ENCODE peak calls at places on chromosomes 13 and 19, in four cellular contexts. G is heart left ventricle, H is fibroblast of mammary gland, E is endodermal cell. X is an unnamed sample.

GRCh38 chr19:662207-662961 is 630 bp downstream of the RNF126 start:
- DNase-seq in G (peak), H (peak), E (peak), X (peak)

GRCh38 chr13:71408416-71408815 is 458.6 kb downstream of the DACH1 start:
- DNase-seq in G (no peak), H (no peak), E (no peak), X (no peak)

GRCh38 chr19:18153555-18154134 is 682 bp downstream of the PIK3R2 start:
- DNase-seq in G (peak), H (no peak), E (no peak), X (no peak)

GRCh38 chr13:62710766-62711165 is 1295.1 kb upstream of the PCDH20 start:
- DNase-seq in G (no peak), H (no peak), E (no peak), X (no peak)

GRCh38 chr19:55407625-55408319 is at the start of gene UBE2S:
- DNase-seq in G (peak), H (peak), E (peak), X (peak)

GRCh38 chr19:49875801-49876421 is 1.2 kb downstream of the AKT1S1 start:
- DNase-seq in G (peak), H (no peak), E (peak), X (no peak)

GRCh38 chr19:30682576-30683536 is 310.7 kb downstream of the ZNF536 start:
- DNase-seq in G (peak), H (peak), E (peak), X (peak)

GRCh38 chr13:42656136-42656535 is 82.2 kb downstream of the TNFSF11 start:
- DNase-seq in G (no peak), H (no peak), E (no peak), X (peak)

GRCh38 chr19:944171-944567 is 18.3 kb downstream of the ARID3A start:
- DNase-seq in G (no peak), H (no peak), E (no peak), X (peak)

GRCh38 chr19:54191671-54192453 is 754 bp downstream of the TSEN34 start:
- DNase-seq in G (no peak), H (no peak), E (no peak), X (peak)

GRCh38 chr13:113655358-113656014 is 2.5 kb downstream of the ATP4B start:
- DNase-seq in G (no peak), H (no peak), E (peak), X (no peak)

GRCh38 chr13:111388851-111389500 is 68.5 kb downstream of the TEX29 start:
- DNase-seq in G (peak), H (no peak), E (peak), X (no peak)

GRCh38 chr13:33206425-33206824 is 79.1 kb downstream of the STARD13 start:
- DNase-seq in G (no peak), H (peak), E (no peak), X (no peak)

GRCh38 chr19:34957830-34958751 is 5.9 kb downstream of the ZNF792 start:
- DNase-seq in G (no peak), H (no peak), E (no peak), X (no peak)

GRCh38 chr13:19864339-19865309 is 1.2 kb upstream of the ZMYM5 start:
- DNase-seq in G (peak), H (peak), E (peak), X (peak)
- H3K4me3 ChIP-seq in G (peak), H (peak), E (peak), X (peak)

GRCh38 chr13:102772042-102772425 is 1.6 kb downstream of the TEX30 start:
- DNase-seq in G (no peak), H (no peak), E (no peak), X (no peak)

GRCh38 chr13:102770435-102770834 is 3.2 kb downstream of the TEX30 start:
- DNase-seq in G (no peak), H (no peak), E (no peak), X (peak)

GRCh38 chr13:102768914-102769313 is 4.7 kb downstream of the TEX30 start:
- DNase-seq in G (no peak), H (peak), E (no peak), X (peak)

GRCh38 chr13:102771298-102772041 is 2.1 kb downstream of the TEX30 start:
- DNase-seq in G (no peak), H (no peak), E (no peak), X (no peak)

DNA sequence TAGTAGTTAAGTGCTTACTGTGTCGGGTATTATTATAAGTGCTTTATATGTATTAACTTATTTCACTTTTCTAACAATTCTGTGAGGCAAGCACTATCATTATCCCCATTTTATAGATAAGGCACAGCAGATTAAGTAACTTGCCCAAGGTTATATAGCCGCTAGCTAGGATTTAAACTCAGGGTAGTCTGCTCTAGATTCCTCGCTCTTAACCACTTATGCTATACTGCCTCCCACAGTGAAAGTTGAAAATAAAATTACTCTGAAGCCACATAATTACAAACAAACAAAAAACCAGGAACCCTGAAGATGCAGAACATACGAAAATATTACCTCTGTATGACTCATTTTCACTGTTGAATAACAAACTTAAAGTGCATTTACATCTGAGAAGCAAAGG is 3.9 kb downstream of the TEX30 start:
- DNase-seq in G (no peak), H (peak), E (no peak), X (peak)
- TF ChIP-seq CTCF in G (no peak), H (peak), E (no peak), X (peak)

GRCh38 chr13:102599451-102600012 is 2.7 kb downstream of the TPP2 start:
- DNase-seq in G (no peak), H (no peak), E (no peak), X (no peak)
- H3K4me3 ChIP-seq in G (no peak), H (no peak), E (peak), X (no peak)

DNA sequence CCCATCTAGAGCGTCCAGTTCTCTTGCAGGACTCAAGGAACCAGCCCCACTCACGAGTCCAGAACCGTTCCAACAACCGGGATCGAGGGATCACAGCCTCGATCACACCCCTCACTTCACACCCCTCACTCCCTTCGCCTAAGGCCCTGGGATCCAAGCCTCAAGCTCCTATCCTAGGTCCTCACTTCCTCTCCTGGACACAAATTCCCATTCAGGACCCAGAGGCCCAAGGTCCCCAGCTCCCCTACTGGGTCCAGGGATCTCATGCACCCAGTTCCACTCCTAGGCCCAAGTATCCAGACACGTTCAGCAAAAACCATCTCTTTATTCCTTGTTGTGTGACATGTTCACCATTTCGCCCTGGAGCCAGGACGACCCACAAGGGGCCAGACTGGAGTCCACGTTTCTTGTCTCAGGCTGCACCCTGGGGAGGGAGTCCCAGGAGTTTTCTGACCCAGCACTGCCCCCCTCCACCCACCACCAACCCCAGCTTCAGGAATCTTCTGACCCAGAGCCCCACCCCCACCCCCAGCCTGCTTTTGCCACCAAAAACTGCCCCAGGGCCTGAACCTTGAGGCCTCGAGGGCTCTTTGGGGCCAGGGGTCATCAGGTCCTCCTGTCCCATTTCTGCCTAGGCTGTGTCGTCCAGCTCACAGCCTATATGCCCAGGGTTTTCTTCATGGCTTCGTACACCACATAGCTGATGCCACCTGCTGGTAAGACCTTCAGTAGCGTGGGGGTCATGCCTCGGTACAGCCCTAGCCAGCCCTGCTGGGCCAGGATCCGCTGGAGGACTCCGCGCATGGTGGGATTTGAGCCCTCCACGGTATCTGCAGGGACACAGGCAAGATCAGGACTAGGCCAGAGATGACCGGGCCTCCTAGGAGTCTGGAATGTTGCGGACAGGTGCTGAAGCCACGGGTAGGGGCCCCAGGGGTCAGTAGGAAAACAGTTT is 1.4 kb upstream of the KHSRP start:
- DNase-seq in G (no peak), H (no peak), E (no peak), X (no peak)
- TF ChIP-seq CTCF in G (no peak), H (no peak), E (peak), X (no peak)

GRCh38 chr19:2280633-2281264 is 1.2 kb downstream of the PEAK3 start:
- DNase-seq in G (no peak), H (no peak), E (no peak), X (no peak)

GRCh38 chr19:2286402-2287140 is 4.6 kb upstream of the PEAK3 start:
- DNase-seq in G (no peak), H (no peak), E (no peak), X (no peak)

GRCh38 chr19:2282062-2282861 is at the start of gene PEAK3:
- DNase-seq in G (peak), H (no peak), E (peak), X (peak)

GRCh38 chr19:2283835-2284507 is 2.0 kb upstream of the PEAK3 start:
- DNase-seq in G (no peak), H (no peak), E (no peak), X (no peak)

GRCh38 chr19:2282862-2283237 is 875 bp upstream of the PEAK3 start:
- DNase-seq in G (no peak), H (no peak), E (no peak), X (no peak)
- H3K4me3 ChIP-seq in G (peak), H (no peak), E (no peak), X (no peak)

GRCh38 chr19:16135410-16136127 is 7.9 kb upstream of the HSH2D start:
- DNase-seq in G (no peak), H (no peak), E (no peak), X (no peak)

GRCh38 chr19:16131648-16132047 is 11.8 kb upstream of the HSH2D start:
- DNase-seq in G (no peak), H (no peak), E (no peak), X (no peak)

GRCh38 chr19:16136185-16137067 is 7.1 kb upstream of the HSH2D start:
- DNase-seq in G (no peak), H (no peak), E (peak), X (no peak)

GRCh38 chr19:16134510-16134909 is 9.0 kb upstream of the HSH2D start:
- DNase-seq in G (no peak), H (no peak), E (no peak), X (no peak)

GRCh38 chr19:16133818-16134217 is 9.7 kb upstream of the HSH2D start:
- DNase-seq in G (no peak), H (peak), E (no peak), X (no peak)
- TF ChIP-seq CTCF in G (no peak), H (no peak), E (no peak), X (no peak)

GRCh38 chr19:42068361-42068755 is 1.6 kb downstream of the GRIK5 start:
- DNase-seq in G (no peak), H (no peak), E (no peak), X (no peak)
- H3K4me3 ChIP-seq in G (no peak), H (no peak), E (peak), X (no peak)

GRCh38 chr13:48400090-48400694 is 12.7 kb downstream of the LPAR6 start:
- DNase-seq in G (no peak), H (peak), E (no peak), X (peak)

GRCh38 chr13:48401480-48401879 is 11.4 kb downstream of the LPAR6 start:
- DNase-seq in G (no peak), H (no peak), E (no peak), X (no peak)

GRCh38 chr13:48402325-48402962 is 10.5 kb downstream of the LPAR6 start:
- DNase-seq in G (no peak), H (no peak), E (no peak), X (no peak)

GRCh38 chr13:48398450-48399095 is 14.3 kb downstream of the LPAR6 start:
- DNase-seq in G (no peak), H (peak), E (no peak), X (peak)

GRCh38 chr13:48400820-48401219 is 12.1 kb downstream of the LPAR6 start:
- DNase-seq in G (no peak), H (peak), E (no peak), X (peak)
- TF ChIP-seq CTCF in G (peak), H (no peak), E (no peak), X (no peak)

X was measured in fibroblast of pulmonary artery.